ENCODE peak calls at places on chromosomes 7 and 10, in six cellular contexts. Z is C1 segment of cervical spinal cord, M is body of pancreas, X is M059J, Y is HL-60, P is anterior cingulate cortex. B is an unnamed sample.

GRCh38 chr10:93440591-93441012 is 41.5 kb downstream of the MYOF start:
- DNase-seq in X (peak; percentile 62), Z (no peak), Y (no peak), P (no peak), M (no peak), B (no peak)

GRCh38 chr10:23096814-23097549 is 1.6 kb downstream of the MSRB2 start:
- DNase-seq in Y (no peak), Z (no peak), M (peak; percentile 18), P (no peak), X (peak; percentile 7), B (no peak)

GRCh38 chr7:101217388-101218235 is at the start of the genes PLOD3 and ZNHIT1:
- DNase-seq in P (peak; percentile 94), M (peak; percentile 99), Y (peak; percentile 92), Z (peak; percentile 87), X (peak; percentile 99), B (peak; percentile 99)

GRCh38 chr7:117169907-117170306 is 153.0 kb downstream of the WNT2 start:
- DNase-seq in Y (no peak), X (peak; percentile 92), P (no peak), M (peak; percentile 82), Z (no peak), B (no peak)

GRCh38 chr10:112715581-112715980 is 234.5 kb upstream of the TCF7L2 start:
- DNase-seq in Y (no peak), Z (no peak), X (no peak), P (no peak), M (no peak), B (no peak)

GRCh38 chr10:11010582-11010981 is 7.1 kb upstream of the CELF2 start:
- DNase-seq in M (no peak), X (no peak), P (no peak), Z (no peak), Y (no peak), B (peak; percentile 82)

GRCh38 chr10:9211228-9211627 is 1156.7 kb downstream of the GATA3 start:
- DNase-seq in X (no peak), M (no peak), Y (no peak), Z (no peak), P (no peak), B (peak; percentile 9)

GRCh38 chr7:136911362-136911761 is 42.9 kb downstream of the CHRM2 start:
- DNase-seq in M (no peak), X (peak; percentile 60), Y (no peak), Z (no peak), P (no peak), B (peak; percentile 17)

GRCh38 chr7:142867398-142868187 is 12.7 kb downstream of the EPHB6 start:
- DNase-seq in M (no peak), Y (no peak), P (no peak), X (no peak), Z (no peak), B (no peak)

GRCh38 chr10:81367132-81367531 is 507.9 kb upstream of the NRG3 start:
- DNase-seq in X (no peak), P (no peak), M (no peak), Y (no peak), Z (no peak), B (no peak)

GRCh38 chr7:16668049-16668858 is 22.3 kb downstream of the BZW2 start:
- DNase-seq in X (peak; percentile 100), Z (no peak), Y (peak; percentile 72), P (no peak), M (peak; percentile 42), B (peak; percentile 100)

GRCh38 chr7:1121886-1122831 is 34.2 kb downstream of the GPER1 start:
- DNase-seq in X (no peak), M (no peak), Y (no peak), Z (no peak), P (no peak), B (no peak)

GRCh38 chr10:98261436-98262277 is 6.3 kb downstream of the LOXL4 start:
- DNase-seq in M (no peak), X (no peak), Z (no peak), P (no peak), Y (no peak), B (no peak)

GRCh38 chr7:137590686-137591255 is 247.2 kb upstream of the PTN start:
- DNase-seq in M (no peak), P (no peak), Z (no peak), X (no peak), Y (no peak), B (no peak)

GRCh38 chr10:85420501-85421191 is 945.9 kb downstream of the GRID1 start:
- DNase-seq in X (no peak), P (no peak), M (no peak), Y (no peak), Z (no peak), B (no peak)

GRCh38 chr7:136405931-136406777 is 429.0 kb upstream of the MTPN start:
- DNase-seq in Z (no peak), P (no peak), Y (peak; percentile 2), X (peak; percentile 68), M (peak; percentile 31), B (peak; percentile 58)

GRCh38 chr7:65907501-65908198 is 34.8 kb downstream of the VKORC1L1 start:
- DNase-seq in M (peak; percentile 22), Z (no peak), P (no peak), X (no peak), Y (no peak), B (no peak)

GRCh38 chr10:126704637-126705036 is 34.1 kb upstream of the C10orf90 start:
- DNase-seq in P (no peak), X (no peak), Y (no peak), Z (no peak), M (no peak), B (no peak)